ENCODE peak calls at places on chromosomes 1 and 21, in seven cellular contexts. M, R, X, I, Q, U and F are unnamed samples. For H3K4me1, the result is how much of the 10 kb centered on the place peaks cover.

GRCh38 chr1:226652613-226653012 is 86.5 kb downstream of the ITPKB start:
- DNase-seq in X (no peak), U (no peak), I (no peak), M (no peak), R (peak), Q (no peak), F (peak)

GRCh38 chr1:234707641-234708040 is 97.7 kb upstream of the IRF2BP2 start:
- DNase-seq in U (no peak), Q (peak), R (no peak), I (no peak), M (no peak), X (no peak), F (no peak)

GRCh38 chr1:234611153-234611798 is 1.3 kb upstream of the IRF2BP2 start:
- DNase-seq in R (no peak), I (peak), Q (peak), X (peak), M (no peak), U (no peak), F (no peak)

GRCh38 chr1:92037400-92037799 is 7.6 kb downstream of the EPHX4 start:
- DNase-seq in M (no peak), R (no peak), Q (no peak), I (no peak), U (no peak), X (no peak), F (no peak)

GRCh38 chr1:36100376-36100775 is 11.7 kb downstream of the ADPRS start:
- DNase-seq in U (no peak), R (no peak), M (no peak), Q (no peak), X (no peak), I (no peak), F (no peak)

GRCh38 chr1:41501581-41501980 is 17.1 kb upstream of the EDN2 start:
- DNase-seq in I (no peak), M (no peak), X (no peak), Q (peak), R (peak), U (no peak), F (no peak)

GRCh38 chr1:224201853-224202252 is 18.8 kb downstream of the DEGS1 start:
- DNase-seq in R (no peak), X (no peak), U (no peak), Q (no peak), I (no peak), M (no peak), F (no peak)

GRCh38 chr1:198893763-198894444 is 255.1 kb downstream of the PTPRC start:
- DNase-seq in U (no peak), M (no peak), R (no peak), X (no peak), Q (no peak), I (no peak), F (no peak)

GRCh38 chr1:177959793-177960515 is 9.9 kb downstream of the SEC16B start:
- DNase-seq in M (no peak), Q (no peak), U (no peak), R (no peak), I (peak), X (no peak), F (no peak)

GRCh38 chr1:147700042-147700711 is 29.9 kb upstream of the ACP6 start:
- DNase-seq in U (peak), Q (peak), R (peak), I (peak), M (peak), X (peak), F (peak)

GRCh38 chr1:153773004-153773921 is 1.9 kb upstream of the SLC27A3 start:
- DNase-seq in Q (no peak), R (no peak), M (no peak), U (no peak), I (no peak), X (no peak), F (no peak)

GRCh38 chr21:21148514-21148913 is 150.3 kb downstream of the NCAM2 start:
- DNase-seq in X (no peak), M (no peak), R (no peak), Q (no peak), U (no peak), I (no peak), F (no peak)

GRCh38 chr21:44456207-44456914 is 1.1 kb downstream of the LRRC3 start:
- DNase-seq in X (no peak), I (no peak), M (no peak), Q (no peak), U (no peak), R (no peak), F (no peak)

GRCh38 chr21:38506606-38507331 is 8.5 kb upstream of the ERG start:
- DNase-seq in U (no peak), R (no peak), X (no peak), Q (no peak), M (no peak), I (no peak), F (no peak)

GRCh38 chr1:25065246-25066238 is 135.5 kb upstream of the RUNX3 start:
- DNase-seq in X (no peak), Q (no peak), R (no peak), U (no peak), I (no peak), M (no peak), F (peak)

GRCh38 chr1:1027723-1028266 is 7.9 kb downstream of the AGRN start:
- DNase-seq in I (no peak), U (no peak), X (no peak), R (no peak), M (no peak), Q (no peak), F (no peak)

GRCh38 chr1:82586473-82586872 is 785.7 kb downstream of the ADGRL2 start:
- DNase-seq in Q (no peak), U (no peak), M (no peak), I (no peak), R (peak), X (no peak), F (no peak)

GRCh38 chr1:178650950-178651461 is 74.0 kb upstream of the RALGPS2 start:
- DNase-seq in I (no peak), M (no peak), Q (no peak), R (no peak), U (no peak), X (no peak), F (no peak)

GRCh38 chr1:63787875-63788274 is 14.1 kb downstream of the ROR1 start:
- DNase-seq in Q (peak), U (no peak), R (no peak), I (no peak), M (no peak), X (no peak), F (no peak)

GRCh38 chr1:98315309-98315708 is 346.2 kb upstream of the SNX7 start:
- DNase-seq in X (no peak), I (no peak), U (no peak), Q (no peak), M (no peak), R (no peak), F (no peak)

GRCh38 chr1:156214024-156214748 is 1.4 kb downstream of the PMF1 start:
- DNase-seq in Q (no peak), I (no peak), M (no peak), X (no peak), R (no peak), U (no peak), F (no peak)

GRCh38 chr1:19644422-19644760 is 280 bp downstream of the NBL1 start:
- DNase-seq in Q (no peak), U (no peak), I (no peak), R (no peak), X (no peak), M (no peak), F (no peak)

GRCh38 chr1:15406911-15407559 is 2.7 kb upstream of the EFHD2 start:
- DNase-seq in Q (no peak), U (no peak), I (no peak), R (peak), X (peak), M (no peak), F (no peak)

GRCh38 chr21:21028275-21028814 is 30.1 kb downstream of the NCAM2 start:
- DNase-seq in X (no peak), I (no peak), Q (no peak), U (no peak), R (no peak), M (no peak), F (no peak)

GRCh38 chr1:17090844-17091243 is 28.4 kb downstream of the PADI2 start:
- DNase-seq in U (peak), R (no peak), I (no peak), M (no peak), Q (no peak), X (no peak), F (no peak)

GRCh38 chr21:33884361-33885157 is 31.0 kb downstream of the ATP5PO start:
- DNase-seq in M (no peak), U (no peak), R (no peak), Q (no peak), X (no peak), I (no peak), F (no peak)

GRCh38 chr1:91817506-91817905 is 68.4 kb downstream of the TGFBR3 start:
- DNase-seq in R (no peak), I (no peak), Q (no peak), M (no peak), X (no peak), U (peak), F (no peak)

GRCh38 chr1:247906504-247907047 is 11.2 kb downstream of the OR2W3 start:
- DNase-seq in X (no peak), R (no peak), I (no peak), Q (no peak), M (no peak), U (no peak), F (no peak)

GRCh38 chr1:41712687-41713086 is 206.0 kb downstream of the HIVEP3 start:
- DNase-seq in R (no peak), U (no peak), I (no peak), X (no peak), M (no peak), Q (no peak), F (no peak)

GRCh38 chr1:55062801-55063561 is 23.6 kb downstream of the PCSK9 start:
- DNase-seq in I (no peak), M (peak), U (no peak), X (no peak), R (no peak), Q (no peak), F (no peak)

GRCh38 chr1:214552174-214552608 is 789 bp upstream of the PTPN14 start:
- DNase-seq in Q (peak), R (peak), M (peak), I (peak), X (peak), U (peak), F (no peak)

GRCh38 chr1:214550339-214551051 is 907 bp downstream of the PTPN14 start:
- DNase-seq in X (peak), I (peak), M (no peak), Q (no peak), U (no peak), R (no peak), F (no peak)

GRCh38 chr1:214553142-214553710 is 1.8 kb upstream of the PTPN14 start:
- DNase-seq in I (no peak), R (no peak), X (no peak), U (no peak), M (no peak), Q (no peak), F (no peak)

GRCh38 chr1:214551052-214551435 is 358 bp downstream of the PTPN14 start:
- DNase-seq in M (no peak), Q (peak), I (peak), R (peak), X (no peak), U (peak), F (no peak)

GRCh38 chr1:214551436-214552173 is at the start of gene PTPN14:
- DNase-seq in R (peak), M (peak), U (peak), X (peak), I (peak), Q (peak), F (no peak)
- H3K4me1 ChIP-seq in R (under half), M (under half), U (under half), X (under half), I (under half), Q (under half), F (under half)

GRCh38 chr1:30895942-30896660 is 12.5 kb downstream of the SDC3 start:
- DNase-seq in R (no peak), U (no peak), I (no peak), Q (no peak), X (no peak), M (no peak), F (no peak)
- H3K27ac ChIP-seq in R (no peak), U (no peak), I (peak), Q (peak), X (peak), M (no peak), F (no peak)

GRCh38 chr1:2253797-2254480 is 25.8 kb downstream of the SKI start:
- DNase-seq in X (no peak), I (no peak), R (peak), M (no peak), U (no peak), Q (no peak), F (no peak)

GRCh38 chr1:2253036-2253796 is 25.1 kb downstream of the SKI start:
- DNase-seq in I (no peak), R (peak), X (no peak), U (no peak), M (no peak), Q (no peak), F (no peak)

GRCh38 chr1:2251363-2251762 is 23.2 kb downstream of the SKI start:
- DNase-seq in Q (no peak), U (no peak), X (no peak), I (no peak), R (peak), M (no peak), F (no peak)

GRCh38 chr1:2251786-2252185 is 23.7 kb downstream of the SKI start:
- DNase-seq in Q (peak), R (peak), I (no peak), X (no peak), U (peak), M (no peak), F (no peak)

GRCh38 chr1:2252423-2252822 is 24.3 kb downstream of the SKI start:
- DNase-seq in X (no peak), R (peak), U (no peak), M (no peak), Q (no peak), I (no peak), F (no peak)
- H3K4me1 ChIP-seq in X (under half), R (half or more), U (under half), M (under half), Q (half or more), I (under half), F (half or more)

DNA sequence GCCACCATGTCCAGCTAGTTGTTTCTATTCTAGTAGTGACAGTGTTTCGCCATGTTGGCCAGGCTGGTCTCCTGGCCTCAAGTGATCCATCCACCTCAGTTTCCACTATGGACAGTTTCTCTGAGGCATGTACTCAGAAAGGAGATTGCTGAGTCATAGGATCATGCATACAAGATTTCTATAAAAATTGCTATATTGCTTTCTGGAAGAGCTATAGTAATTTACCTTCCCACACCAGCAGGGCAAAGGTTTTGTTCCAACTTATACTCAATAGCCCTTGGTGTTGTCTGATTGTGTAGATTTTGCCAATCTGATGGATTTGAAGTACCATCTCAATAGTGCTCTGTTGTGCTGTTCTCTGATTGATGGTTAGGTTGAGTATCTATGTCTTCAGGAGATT is 15.6 kb upstream of the ATP1A1 start:
- DNase-seq in M (no peak), X (no peak), U (no peak), I (no peak), Q (no peak), R (no peak), F (no peak)
- H3K27ac ChIP-seq in M (no peak), X (no peak), U (no peak), I (no peak), Q (no peak), R (no peak), F (no peak)

GRCh38 chr1:22256213-22256512 is 113.3 kb upstream of the WNT4 start:
- DNase-seq in M (no peak), R (no peak), U (no peak), Q (no peak), X (no peak), I (no peak), F (no peak)
- H3K4me1 ChIP-seq in M (under half), R (under half), U (under half), Q (under half), X (under half), I (half or more), F (under half)

DNA sequence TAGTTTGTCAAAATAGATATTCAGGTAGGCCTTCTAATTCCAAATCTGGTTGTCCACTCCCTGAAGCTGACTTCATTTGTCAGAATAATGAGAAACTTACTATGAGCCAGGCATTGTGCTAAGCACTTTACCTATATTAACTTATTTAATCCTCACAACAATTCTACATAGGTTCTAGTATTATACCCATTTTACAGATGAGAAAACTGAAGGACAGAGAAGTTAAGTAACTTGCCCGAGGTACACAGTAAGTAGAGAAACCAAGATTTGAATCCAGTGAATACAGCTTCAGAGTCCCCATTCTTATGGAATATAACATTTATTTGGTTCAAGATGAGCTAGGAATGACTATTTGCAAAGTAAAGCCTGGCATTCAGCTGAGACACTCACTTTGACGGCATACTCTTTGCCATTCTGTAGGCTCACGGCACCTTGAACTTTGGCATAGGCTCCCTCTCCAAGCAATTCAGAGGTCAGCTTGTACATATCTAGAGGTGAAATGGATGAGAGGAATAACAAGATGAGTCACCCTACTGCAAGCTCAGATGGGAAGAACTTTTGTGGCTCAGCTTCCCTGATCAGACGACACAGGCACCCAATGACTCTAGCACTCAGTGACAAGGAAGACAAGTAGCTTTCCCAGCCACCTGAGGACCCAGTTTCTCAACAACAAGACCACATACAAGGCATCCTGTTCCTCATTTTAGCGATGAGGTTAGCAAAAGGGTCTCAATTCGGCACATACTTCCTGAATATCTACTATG is 23.7 kb downstream of the MKNK1 start:
- DNase-seq in Q (no peak), R (no peak), X (no peak), I (no peak), M (no peak), U (no peak), F (no peak)
- H3K27ac ChIP-seq in Q (no peak), R (no peak), X (no peak), I (no peak), M (no peak), U (no peak), F (no peak)

GRCh38 chr1:8365661-8366362 is 47.9 kb downstream of the SLC45A1 start:
- DNase-seq in M (no peak), I (no peak), U (no peak), R (no peak), X (peak), Q (no peak), F (no peak)
- H3K4me1 ChIP-seq in M (under half), I (under half), U (under half), R (half or more), X (under half), Q (under half), F (under half)

DNA sequence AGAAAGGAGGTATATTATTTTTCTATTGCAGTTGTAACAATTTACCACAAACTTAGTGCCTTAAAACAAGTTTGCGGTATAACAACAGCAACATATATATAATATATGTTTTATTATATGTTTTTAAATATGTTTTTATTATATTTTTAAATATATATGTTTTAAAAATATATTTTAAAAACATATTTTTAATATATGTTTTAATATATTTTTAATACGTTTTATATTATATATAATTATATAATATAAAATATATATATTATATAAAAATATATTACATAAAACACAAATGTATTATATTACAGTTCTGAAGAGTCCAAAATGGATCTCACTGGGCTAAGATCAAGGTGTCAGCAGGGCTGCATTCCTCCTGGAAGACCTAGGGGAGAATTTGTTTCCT is 27.5 kb upstream of the FNBP1L start:
- DNase-seq in U (no peak), I (no peak), Q (no peak), M (no peak), R (no peak), X (no peak), F (no peak)
- H3K27ac ChIP-seq in U (no peak), I (no peak), Q (no peak), M (no peak), R (no peak), X (no peak), F (no peak)